ENCODE peak calls at places on chromosomes 2 and 18, in nine cellular contexts. J, P, M, U, O, F, N, B and W are unnamed samples.

GRCh38 chr2:12890481-12890980 is 173.8 kb downstream of the TRIB2 start:
- DNase-seq in N (no peak), B (no peak), U (no peak), O (no peak), F (no peak), P (no peak), M (no peak), J (no peak), W (no peak)

GRCh38 chr2:31578316-31578715 is 2.4 kb downstream of the SRD5A2 start:
- DNase-seq in B (no peak), U (no peak), O (no peak), J (no peak), F (no peak), P (no peak), M (no peak), N (peak), W (no peak)

GRCh38 chr2:31945572-31945935 is 65.3 kb downstream of the MEMO1 start:
- DNase-seq in P (no peak), B (peak), F (no peak), M (no peak), J (peak), O (no peak), U (no peak), N (peak), W (no peak)

GRCh38 chr2:231199219-231199618 is 788 bp downstream of the ARMC9 start:
- DNase-seq in U (no peak), B (peak), O (no peak), P (no peak), N (peak), J (peak), M (no peak), F (no peak), W (no peak)

GRCh38 chr2:152460567-152460966 is 125.6 kb downstream of the FMNL2 start:
- DNase-seq in U (no peak), F (no peak), P (no peak), J (no peak), B (no peak), N (no peak), M (no peak), O (no peak), W (no peak)

GRCh38 chr2:186589733-186590537 is at the start of gene ITGAV:
- DNase-seq in J (peak), P (peak), O (peak), B (peak), U (peak), F (peak), M (peak), N (peak), W (peak)

GRCh38 chr2:226115102-226115831 is 684.4 kb downstream of the IRS1 start:
- DNase-seq in O (no peak), F (no peak), N (peak), U (no peak), B (peak), M (no peak), P (peak), J (peak), W (no peak)

GRCh38 chr2:10229462-10230099 is 73.1 kb upstream of the HPCAL1 start:
- DNase-seq in N (no peak), J (no peak), B (no peak), F (no peak), O (no peak), P (no peak), U (no peak), M (no peak), W (no peak)

GRCh38 chr2:36683002-36683401 is 13.5 kb upstream of the VIT start:
- DNase-seq in P (no peak), M (no peak), U (no peak), N (no peak), F (no peak), O (no peak), B (no peak), J (no peak), W (no peak)

GRCh38 chr2:60555066-60555793 is 1.8 kb upstream of the BCL11A start:
- DNase-seq in M (peak), N (peak), P (peak), U (peak), O (peak), B (peak), F (no peak), J (no peak), W (peak)

GRCh38 chr2:38075436-38076249 is at the start of gene CYP1B1:
- DNase-seq in N (no peak), J (no peak), P (no peak), B (no peak), O (no peak), U (no peak), M (no peak), F (no peak), W (peak)

GRCh38 chr2:188189356-188189755 is 102.3 kb upstream of the GULP1 start:
- DNase-seq in J (peak), M (no peak), F (no peak), B (no peak), P (peak), N (peak), U (no peak), O (no peak), W (no peak)

GRCh38 chr2:241636983-241637232 is at the start of gene THAP4:
- DNase-seq in F (no peak), P (no peak), M (no peak), O (peak), J (no peak), U (peak), N (no peak), B (peak), W (no peak)

GRCh38 chr18:61752973-61753372 is 139.8 kb downstream of the RNF152 start:
- DNase-seq in F (no peak), O (no peak), P (no peak), U (no peak), M (no peak), N (no peak), B (no peak), J (no peak), W (no peak)

GRCh38 chr18:48828201-48828580 is 122.6 kb downstream of the SMAD7 start:
- DNase-seq in J (no peak), P (no peak), M (no peak), F (no peak), B (no peak), N (no peak), U (no peak), O (no peak), W (no peak)

GRCh38 chr18:79720359-79720733 is 40.7 kb downstream of the CTDP1 start:
- DNase-seq in O (no peak), B (no peak), F (no peak), M (no peak), P (no peak), U (no peak), J (no peak), N (no peak), W (no peak)

GRCh38 chr2:121866789-121867188 is 111.3 kb downstream of the TSN start:
- DNase-seq in O (no peak), M (no peak), F (no peak), J (peak), N (no peak), P (no peak), B (no peak), U (no peak), W (no peak)

GRCh38 chr2:133504566-133505505 is 63.4 kb downstream of the NCKAP5 start:
- DNase-seq in F (no peak), M (no peak), O (no peak), P (no peak), N (peak), U (peak), J (peak), B (peak), W (no peak)

GRCh38 chr2:238286551-238286950 is 1.9 kb downstream of the PER2 start:
- DNase-seq in N (peak), M (no peak), F (no peak), U (no peak), J (peak), P (peak), O (no peak), B (peak), W (no peak)

GRCh38 chr2:25257032-25257455 is 84.7 kb downstream of the DNMT3A start:
- DNase-seq in O (no peak), P (peak), M (no peak), U (peak), F (no peak), N (no peak), J (peak), B (peak), W (no peak)

GRCh38 chr2:166112193-166112605 is 15.6 kb downstream of the SCN1A start:
- DNase-seq in U (no peak), P (no peak), J (no peak), O (no peak), B (no peak), F (no peak), M (no peak), N (peak), W (no peak)

GRCh38 chr2:234996041-234996440 is 44.2 kb downstream of the SH3BP4 start:
- DNase-seq in N (no peak), F (no peak), B (no peak), M (no peak), J (no peak), U (no peak), P (no peak), O (no peak), W (no peak)

GRCh38 chr2:29990112-29990511 is 68.7 kb upstream of the ALK start:
- DNase-seq in N (no peak), B (no peak), P (no peak), F (no peak), J (no peak), O (no peak), M (no peak), U (no peak), W (no peak)

GRCh38 chr2:38656866-38657265 is 9.0 kb upstream of the GALM start:
- DNase-seq in F (no peak), M (no peak), U (no peak), B (no peak), O (no peak), N (no peak), P (no peak), J (no peak), W (no peak)

GRCh38 chr18:58669731-58670379 is 1.4 kb upstream of the MALT1 start:
- DNase-seq in N (peak), U (no peak), J (peak), B (no peak), F (no peak), P (no peak), M (peak), O (no peak), W (no peak)

GRCh38 chr2:104599802-104600510 is 254.0 kb upstream of the POU3F3 start:
- DNase-seq in M (no peak), O (no peak), U (no peak), B (peak), N (no peak), F (no peak), J (peak), P (no peak), W (no peak)

DNA sequence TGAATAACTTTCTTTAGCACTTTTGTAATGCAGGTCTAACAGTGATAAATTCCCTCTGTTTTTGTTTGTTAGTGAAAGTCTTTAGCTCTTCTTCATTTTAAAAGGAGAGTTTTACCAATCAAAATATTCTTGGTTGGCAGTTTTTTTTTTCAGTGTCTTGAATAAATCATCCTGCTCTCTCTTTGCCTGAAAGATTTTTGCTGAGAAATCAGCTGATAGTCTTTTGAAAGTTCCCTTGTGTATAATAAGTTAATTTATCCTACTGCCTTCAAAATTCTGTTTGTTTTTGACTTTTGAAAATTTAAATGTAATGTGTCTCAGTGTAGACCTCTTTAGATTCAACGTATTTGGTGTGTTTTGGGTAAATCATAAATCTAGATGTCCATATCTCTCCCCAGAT is 205.7 kb upstream of the NXPH2 start:
- DNase-seq in B (no peak), U (no peak), P (no peak), N (no peak), F (no peak), O (no peak), J (no peak), M (no peak), W (no peak)
- TF ChIP-seq CTCF in B (no peak), U (no peak), P (no peak), N (no peak), F (no peak), O (no peak), J (no peak), M (no peak), W (no peak)

GRCh38 chr18:53147472-53147871 is 807.5 kb downstream of the DCC start:
- DNase-seq in F (no peak), J (no peak), U (no peak), N (no peak), O (no peak), B (no peak), P (no peak), M (no peak), W (no peak)

GRCh38 chr18:53152478-53152877 is 812.5 kb downstream of the DCC start:
- DNase-seq in F (no peak), O (no peak), P (no peak), M (no peak), N (no peak), U (peak), B (no peak), J (no peak), W (no peak)

GRCh38 chr18:53153800-53154199 is 813.8 kb downstream of the DCC start:
- DNase-seq in J (no peak), M (no peak), U (no peak), F (no peak), O (no peak), N (no peak), B (no peak), P (no peak), W (no peak)

GRCh38 chr18:53153281-53153680 is 813.3 kb downstream of the DCC start:
- DNase-seq in M (peak), J (no peak), U (peak), N (peak), F (no peak), B (peak), P (no peak), O (no peak), W (no peak)

DNA sequence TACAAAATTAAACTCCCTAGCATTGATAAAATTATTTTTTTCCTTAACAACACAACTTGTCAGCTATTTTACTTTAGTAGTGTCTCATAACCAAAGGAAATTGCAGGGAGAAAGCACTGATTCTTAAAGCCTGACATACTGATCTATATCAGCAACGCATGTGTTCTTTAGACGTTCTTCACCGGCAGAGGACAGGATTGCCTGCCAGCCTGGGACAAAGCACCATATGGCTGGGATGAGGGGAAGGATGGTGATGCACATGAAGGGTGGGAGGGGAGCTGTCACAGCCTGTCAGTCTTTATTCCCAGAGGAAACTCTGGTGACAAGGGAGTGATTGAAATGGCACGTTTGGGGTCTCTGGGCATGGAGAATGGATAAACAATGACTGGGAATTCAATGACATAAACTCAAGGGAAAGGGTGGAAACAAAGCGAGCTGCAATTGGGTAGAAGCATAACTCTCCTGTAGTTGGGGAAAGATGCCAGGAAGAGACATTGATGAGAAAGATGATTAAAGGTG is 808.1 kb downstream of the DCC start:
- DNase-seq in B (no peak), F (no peak), M (no peak), U (no peak), P (no peak), N (no peak), O (no peak), J (no peak), W (no peak)
- TF ChIP-seq CTCF in B (no peak), F (no peak), M (no peak), U (no peak), P (no peak), N (no peak), O (no peak), J (no peak), W (no peak)

GRCh38 chr2:23636412-23636811 is 251.4 kb downstream of the KLHL29 start:
- DNase-seq in F (no peak), P (no peak), M (no peak), B (peak), O (no peak), J (no peak), N (peak), U (no peak), W (no peak)
- TF ChIP-seq CTCF in F (no peak), P (peak), M (no peak), B (peak), O (no peak), J (peak), N (peak), U (peak), W (no peak)

GRCh38 chr2:98730851-98731708 is at the start of gene MGAT4A:
- DNase-seq in N (peak), U (peak), J (no peak), F (peak), M (peak), O (peak), P (no peak), B (peak), W (peak)
- TF ChIP-seq CTCF in N (no peak), U (no peak), J (no peak), F (no peak), M (peak), O (no peak), P (peak), B (no peak), W (no peak)